ENCODE peak calls at places on chromosomes 6 and 20, in six cellular contexts. One of them, this sample, is unnamed.
A peak's percentile ranks its signal among the peaks of the same experiment; 100 is the strongest.

GRCh38 chr6:44056392-44057237 is 70.6 kb downstream of the MRPL14 start:
- DNase-seq in breast epithelium: no peak
- DNase-seq in HCT116: no peak
- DNase-seq in right lobe of liver: peak; percentile 40
- DNase-seq in gastrocnemius medialis: no peak
- DNase-seq in Peyer's patch: no peak
- DNase-seq in this sample: no peak

GRCh38 chr20:63471719-63472158 is 716 bp downstream of the KCNQ2 start:
- DNase-seq in HCT116: no peak
- DNase-seq in right lobe of liver: no peak
- DNase-seq in breast epithelium: no peak
- DNase-seq in Peyer's patch: no peak
- DNase-seq in gastrocnemius medialis: no peak
- DNase-seq in this sample: no peak

GRCh38 chr6:7975764-7976146 is 65.2 kb upstream of the TXNDC5 start:
- DNase-seq in breast epithelium: no peak
- DNase-seq in gastrocnemius medialis: peak; percentile 35
- DNase-seq in Peyer's patch: peak; percentile 55
- DNase-seq in right lobe of liver: peak; percentile 55
- DNase-seq in HCT116: no peak
- DNase-seq in this sample: no peak

GRCh38 chr6:73694711-73695411 is 1.1 kb upstream of the CD109 start:
- DNase-seq in Peyer's patch: no peak
- DNase-seq in breast epithelium: no peak
- DNase-seq in right lobe of liver: no peak
- DNase-seq in gastrocnemius medialis: no peak
- DNase-seq in HCT116: no peak
- DNase-seq in this sample: no peak

GRCh38 chr6:18990313-18990978 is 603.3 kb downstream of the RNF144B start:
- DNase-seq in gastrocnemius medialis: peak; percentile 3
- DNase-seq in breast epithelium: peak; percentile 70
- DNase-seq in right lobe of liver: peak; percentile 84
- DNase-seq in Peyer's patch: peak; percentile 73
- DNase-seq in HCT116: peak; percentile 55
- DNase-seq in this sample: peak; percentile 25

GRCh38 chr20:47220161-47220582 is 136.3 kb downstream of the ZMYND8 start:
- DNase-seq in gastrocnemius medialis: no peak
- DNase-seq in breast epithelium: no peak
- DNase-seq in right lobe of liver: no peak
- DNase-seq in Peyer's patch: no peak
- DNase-seq in HCT116: peak; percentile 10
- DNase-seq in this sample: no peak

GRCh38 chr20:46406986-46407670 is 713 bp upstream of the ELMO2 start:
- DNase-seq in HCT116: peak; percentile 19
- DNase-seq in gastrocnemius medialis: peak; percentile 73
- DNase-seq in Peyer's patch: peak; percentile 86
- DNase-seq in right lobe of liver: peak; percentile 89
- DNase-seq in breast epithelium: peak; percentile 86
- DNase-seq in this sample: peak; percentile 65

GRCh38 chr6:131696956-131697355 is 4.2 kb downstream of the OR2A4 start:
- DNase-seq in gastrocnemius medialis: no peak
- DNase-seq in right lobe of liver: no peak
- DNase-seq in breast epithelium: no peak
- DNase-seq in HCT116: no peak
- DNase-seq in Peyer's patch: no peak
- DNase-seq in this sample: no peak

GRCh38 chr6:150928882-150929281 is 63.4 kb downstream of the MTHFD1L start:
- DNase-seq in gastrocnemius medialis: no peak
- DNase-seq in HCT116: no peak
- DNase-seq in breast epithelium: no peak
- DNase-seq in right lobe of liver: no peak
- DNase-seq in Peyer's patch: no peak
- DNase-seq in this sample: no peak

GRCh38 chr6:39929039-39929732 is 5.1 kb downstream of the MOCS1 start:
- DNase-seq in breast epithelium: no peak
- DNase-seq in right lobe of liver: no peak
- DNase-seq in gastrocnemius medialis: no peak
- DNase-seq in Peyer's patch: no peak
- DNase-seq in HCT116: no peak
- DNase-seq in this sample: no peak

GRCh38 chr6:31116661-31117385 is 2.2 kb downstream of the PSORS1C1 start:
- DNase-seq in gastrocnemius medialis: peak; percentile 19
- DNase-seq in breast epithelium: no peak
- DNase-seq in Peyer's patch: peak; percentile 45
- DNase-seq in right lobe of liver: no peak
- DNase-seq in HCT116: no peak
- DNase-seq in this sample: no peak

GRCh38 chr6:52534966-52535390 is 41.9 kb downstream of the TRAM2 start:
- DNase-seq in breast epithelium: no peak
- DNase-seq in right lobe of liver: no peak
- DNase-seq in gastrocnemius medialis: no peak
- DNase-seq in HCT116: no peak
- DNase-seq in Peyer's patch: no peak
- DNase-seq in this sample: no peak

GRCh38 chr20:11686900-11687543 is 230.7 kb upstream of the BTBD3 start:
- DNase-seq in HCT116: no peak
- DNase-seq in gastrocnemius medialis: no peak
- DNase-seq in right lobe of liver: peak; percentile 58
- DNase-seq in breast epithelium: no peak
- DNase-seq in Peyer's patch: peak; percentile 50
- DNase-seq in this sample: no peak

GRCh38 chr6:137811121-137811911 is 55.7 kb upstream of the TNFAIP3 start:
- DNase-seq in Peyer's patch: peak; percentile 72
- DNase-seq in gastrocnemius medialis: peak; percentile 27
- DNase-seq in HCT116: peak; percentile 55
- DNase-seq in right lobe of liver: peak; percentile 84
- DNase-seq in breast epithelium: no peak
- DNase-seq in this sample: peak; percentile 88

GRCh38 chr20:41889125-41889870 is 271.1 kb upstream of the CHD6 start:
- DNase-seq in breast epithelium: no peak
- DNase-seq in Peyer's patch: no peak
- DNase-seq in gastrocnemius medialis: no peak
- DNase-seq in HCT116: peak; percentile 1
- DNase-seq in right lobe of liver: no peak
- DNase-seq in this sample: no peak

GRCh38 chr6:27176096-27176495 is 71.4 kb upstream of the PRSS16 start:
- DNase-seq in Peyer's patch: no peak
- DNase-seq in right lobe of liver: no peak
- DNase-seq in gastrocnemius medialis: no peak
- DNase-seq in HCT116: no peak
- DNase-seq in breast epithelium: no peak
- DNase-seq in this sample: no peak

GRCh38 chr6:146857960-146858308 is 259.2 kb downstream of the ADGB start:
- DNase-seq in gastrocnemius medialis: no peak
- DNase-seq in right lobe of liver: no peak
- DNase-seq in Peyer's patch: no peak
- DNase-seq in HCT116: no peak
- DNase-seq in breast epithelium: no peak
- DNase-seq in this sample: no peak

GRCh38 chr6:169169941-169170582 is 83.6 kb downstream of the THBS2 start:
- DNase-seq in breast epithelium: no peak
- DNase-seq in Peyer's patch: no peak
- DNase-seq in gastrocnemius medialis: no peak
- DNase-seq in HCT116: no peak
- DNase-seq in right lobe of liver: no peak
- DNase-seq in this sample: no peak

GRCh38 chr6:89308525-89309400 is 6.3 kb downstream of the GABRR2 start:
- DNase-seq in Peyer's patch: no peak
- DNase-seq in gastrocnemius medialis: no peak
- DNase-seq in HCT116: no peak
- DNase-seq in breast epithelium: no peak
- DNase-seq in right lobe of liver: no peak
- DNase-seq in this sample: no peak

GRCh38 chr6:21455071-21455470 is 138.5 kb upstream of the SOX4 start:
- DNase-seq in Peyer's patch: no peak
- DNase-seq in gastrocnemius medialis: no peak
- DNase-seq in right lobe of liver: no peak
- DNase-seq in HCT116: no peak
- DNase-seq in breast epithelium: no peak
- DNase-seq in this sample: no peak

GRCh38 chr6:36735110-36735971 is 37.7 kb downstream of the RAB44 start:
- DNase-seq in Peyer's patch: peak; percentile 56
- DNase-seq in breast epithelium: no peak
- DNase-seq in gastrocnemius medialis: peak; percentile 55
- DNase-seq in right lobe of liver: peak; percentile 76
- DNase-seq in HCT116: no peak
- DNase-seq in this sample: peak; percentile 75

GRCh38 chr20:45863543-45864470 is 6.4 kb downstream of the ZSWIM3 start:
- DNase-seq in right lobe of liver: no peak
- DNase-seq in HCT116: no peak
- DNase-seq in Peyer's patch: no peak
- DNase-seq in breast epithelium: no peak
- DNase-seq in gastrocnemius medialis: no peak
- DNase-seq in this sample: no peak

GRCh38 chr6:160111812-160112211 is 9.8 kb upstream of the SLC22A1 start:
- DNase-seq in gastrocnemius medialis: no peak
- DNase-seq in breast epithelium: no peak
- DNase-seq in right lobe of liver: no peak
- DNase-seq in HCT116: no peak
- DNase-seq in Peyer's patch: no peak
- DNase-seq in this sample: no peak

GRCh38 chr6:36769161-36769675 is 70.0 kb downstream of the CPNE5 start:
- DNase-seq in right lobe of liver: no peak
- DNase-seq in HCT116: no peak
- DNase-seq in breast epithelium: no peak
- DNase-seq in Peyer's patch: no peak
- DNase-seq in gastrocnemius medialis: peak; percentile 25
- DNase-seq in this sample: no peak

GRCh38 chr6:101761124-101761601 is 367.7 kb downstream of the GRIK2 start:
- DNase-seq in Peyer's patch: no peak
- DNase-seq in HCT116: no peak
- DNase-seq in breast epithelium: no peak
- DNase-seq in gastrocnemius medialis: no peak
- DNase-seq in right lobe of liver: no peak
- DNase-seq in this sample: peak; percentile 43

GRCh38 chr6:3849681-3850450 is 693 bp downstream of the FAM50B start:
- DNase-seq in right lobe of liver: peak; percentile 67
- DNase-seq in gastrocnemius medialis: no peak
- DNase-seq in breast epithelium: no peak
- DNase-seq in HCT116: no peak
- DNase-seq in Peyer's patch: no peak
- DNase-seq in this sample: no peak

GRCh38 chr20:409697-410559 is 1.8 kb downstream of the RBCK1 start:
- DNase-seq in HCT116: no peak
- DNase-seq in breast epithelium: no peak
- DNase-seq in right lobe of liver: no peak
- DNase-seq in gastrocnemius medialis: peak; percentile 82
- DNase-seq in Peyer's patch: peak; percentile 67
- DNase-seq in this sample: no peak

GRCh38 chr6:35687658-35688604 is 784 bp downstream of the FKBP5 start:
- DNase-seq in right lobe of liver: peak; percentile 81
- DNase-seq in breast epithelium: peak; percentile 63
- DNase-seq in HCT116: peak; percentile 18
- DNase-seq in Peyer's patch: peak; percentile 77
- DNase-seq in gastrocnemius medialis: peak; percentile 64
- DNase-seq in this sample: peak; percentile 37

GRCh38 chr6:35690484-35690883 is 1.8 kb upstream of the FKBP5 start:
- DNase-seq in right lobe of liver: no peak
- DNase-seq in HCT116: no peak
- DNase-seq in breast epithelium: no peak
- DNase-seq in Peyer's patch: no peak
- DNase-seq in gastrocnemius medialis: no peak
- DNase-seq in this sample: no peak

GRCh38 chr6:35686441-35686840 is 2.3 kb downstream of the FKBP5 start:
- DNase-seq in breast epithelium: no peak
- DNase-seq in HCT116: no peak
- DNase-seq in right lobe of liver: no peak
- DNase-seq in gastrocnemius medialis: no peak
- DNase-seq in Peyer's patch: no peak
- DNase-seq in this sample: no peak

GRCh38 chr6:35686873-35687557 is 1.7 kb downstream of the FKBP5 start:
- DNase-seq in gastrocnemius medialis: no peak
- DNase-seq in HCT116: no peak
- DNase-seq in right lobe of liver: no peak
- DNase-seq in breast epithelium: no peak
- DNase-seq in Peyer's patch: no peak
- DNase-seq in this sample: no peak

GRCh38 chr6:35688605-35689322 is at the start of gene FKBP5:
- DNase-seq in right lobe of liver: peak; percentile 98
- DNase-seq in HCT116: peak; percentile 70
- DNase-seq in breast epithelium: peak; percentile 95
- DNase-seq in gastrocnemius medialis: peak; percentile 98
- DNase-seq in Peyer's patch: peak; percentile 97
- DNase-seq in this sample: peak; percentile 96
- TF ChIP-seq POLR2A in right lobe of liver: peak; percentile 100
- TF ChIP-seq POLR2A in HCT116: peak; percentile 85
- TF ChIP-seq POLR2A in breast epithelium: no peak
- TF ChIP-seq POLR2A in gastrocnemius medialis: peak; percentile 100
- TF ChIP-seq POLR2A in Peyer's patch: peak; percentile 98
- TF ChIP-seq POLR2A in this sample: peak; percentile 72

GRCh38 chr20:35741892-35742740 is at the start of gene RBM39:
- DNase-seq in HCT116: peak; percentile 100
- DNase-seq in gastrocnemius medialis: peak; percentile 100
- DNase-seq in Peyer's patch: peak; percentile 99
- DNase-seq in right lobe of liver: peak; percentile 99
- DNase-seq in breast epithelium: peak; percentile 100
- DNase-seq in this sample: peak; percentile 100
- TF ChIP-seq CTCF in HCT116: no peak
- TF ChIP-seq CTCF in gastrocnemius medialis: peak; percentile 48
- TF ChIP-seq CTCF in Peyer's patch: peak; percentile 51
- TF ChIP-seq CTCF in right lobe of liver: peak; percentile 51
- TF ChIP-seq CTCF in breast epithelium: peak; percentile 57
- TF ChIP-seq CTCF in this sample: no peak

GRCh38 chr20:21513181-21513663 is 642 bp downstream of the NKX2-2 start:
- DNase-seq in HCT116: no peak
- DNase-seq in breast epithelium: no peak
- DNase-seq in right lobe of liver: no peak
- DNase-seq in Peyer's patch: peak; percentile 50
- DNase-seq in gastrocnemius medialis: no peak
- DNase-seq in this sample: no peak
- H3K4me3 ChIP-seq in HCT116: no peak overlapping the region
- H3K4me3 ChIP-seq in breast epithelium: peak overlapping the region; percentile 14
- H3K4me3 ChIP-seq in right lobe of liver: no peak overlapping the region
- H3K4me3 ChIP-seq in Peyer's patch: no peak overlapping the region
- H3K4me3 ChIP-seq in gastrocnemius medialis: peak overlapping the region; percentile 41
- H3K4me3 ChIP-seq in this sample: no peak overlapping the region

GRCh38 chr6:157065366-157065765 is 258.0 kb downstream of the TMEM242 start:
- DNase-seq in HCT116: no peak
- DNase-seq in Peyer's patch: no peak
- DNase-seq in breast epithelium: no peak
- DNase-seq in gastrocnemius medialis: no peak
- DNase-seq in right lobe of liver: no peak
- DNase-seq in this sample: no peak

GRCh38 chr6:157064502-157064901 is 258.8 kb downstream of the TMEM242 start:
- DNase-seq in HCT116: no peak
- DNase-seq in Peyer's patch: no peak
- DNase-seq in gastrocnemius medialis: no peak
- DNase-seq in breast epithelium: no peak
- DNase-seq in right lobe of liver: no peak
- DNase-seq in this sample: no peak

GRCh38 chr6:157061770-157062594 is 261.3 kb downstream of the TMEM242 start:
- DNase-seq in right lobe of liver: no peak
- DNase-seq in HCT116: no peak
- DNase-seq in gastrocnemius medialis: no peak
- DNase-seq in Peyer's patch: no peak
- DNase-seq in breast epithelium: no peak
- DNase-seq in this sample: no peak

GRCh38 chr6:157063935-157064322 is 259.4 kb downstream of the TMEM242 start:
- DNase-seq in Peyer's patch: no peak
- DNase-seq in gastrocnemius medialis: no peak
- DNase-seq in right lobe of liver: no peak
- DNase-seq in breast epithelium: no peak
- DNase-seq in HCT116: no peak
- DNase-seq in this sample: no peak

GRCh38 chr6:157063176-157063934 is 260.0 kb downstream of the TMEM242 start:
- DNase-seq in Peyer's patch: no peak
- DNase-seq in gastrocnemius medialis: no peak
- DNase-seq in breast epithelium: no peak
- DNase-seq in HCT116: no peak
- DNase-seq in right lobe of liver: no peak
- DNase-seq in this sample: no peak
- TF ChIP-seq POLR2A in Peyer's patch: no peak
- TF ChIP-seq POLR2A in gastrocnemius medialis: no peak
- TF ChIP-seq POLR2A in breast epithelium: no peak
- TF ChIP-seq POLR2A in HCT116: no peak
- TF ChIP-seq POLR2A in right lobe of liver: no peak
- TF ChIP-seq POLR2A in this sample: no peak

This sample was measured in lower leg skin.